ENCODE peak calls at places on chromosomes 4 and X, in eight cellular contexts. A is transverse colon, C is adrenal gland, U is stomach, Y is IMR-90, D is spleen, W is upper lobe of left lung, N is esophagus squamous epithelium. Q is an unnamed sample.
A peak's percentile ranks its signal among the peaks of the same experiment; 100 is the strongest.

GRCh38 chr4:108333353-108333920 is 164.7 kb upstream of the LEF1 start:
- DNase-seq in U (no peak), N (no peak), A (no peak), Y (no peak), D (no peak), C (no peak), W (no peak), Q (no peak)

GRCh38 chr4:25180524-25181131 is 20.4 kb upstream of the SEPSECS start:
- DNase-seq in W (no peak), D (no peak), N (no peak), Y (peak; percentile 46), U (peak; percentile 39), C (no peak), A (peak; percentile 20), Q (no peak)

GRCh38 chrX:19350831-19351447 is 7.2 kb downstream of the PDHA1 start:
- DNase-seq in A (no peak), Y (no peak), N (no peak), U (no peak), C (no peak), D (no peak), W (no peak), Q (no peak)

GRCh38 chr4:15895517-15895916 is 43.0 kb downstream of the FGFBP1 start:
- DNase-seq in U (no peak), N (no peak), Y (no peak), A (no peak), C (no peak), W (no peak), D (no peak), Q (no peak)

GRCh38 chr4:22072240-22072639 is 123.7 kb upstream of the KCNIP4 start:
- DNase-seq in N (no peak), Y (no peak), U (no peak), C (no peak), W (no peak), D (no peak), A (no peak), Q (no peak)

GRCh38 chrX:11553594-11553993 is 112.1 kb downstream of the ARHGAP6 start:
- DNase-seq in N (no peak), D (no peak), A (no peak), Y (no peak), W (no peak), C (no peak), U (no peak), Q (no peak)

GRCh38 chrX:2549874-2550273 is 49.1 kb upstream of the DHRSX start:
- DNase-seq in U (no peak), C (no peak), A (no peak), Y (no peak), W (no peak), D (no peak), N (no peak), Q (no peak)

GRCh38 chr4:124738994-124739393 is 26.5 kb upstream of the ANKRD50 start:
- DNase-seq in W (no peak), A (no peak), D (no peak), N (no peak), U (no peak), Y (no peak), C (no peak), Q (no peak)

GRCh38 chr4:14035076-14035475 is 407.6 kb upstream of the BOD1L1 start:
- DNase-seq in N (no peak), W (no peak), Y (no peak), C (no peak), D (no peak), A (no peak), U (no peak), Q (no peak)

GRCh38 chr4:88731359-88731758 is 33.7 kb upstream of the NAP1L5 start:
- DNase-seq in C (no peak), D (no peak), A (no peak), Y (no peak), W (no peak), N (no peak), U (no peak), Q (no peak)

GRCh38 chrX:15150578-15150977 is 119.3 kb downstream of the ASB9 start:
- DNase-seq in D (no peak), W (no peak), N (no peak), A (no peak), U (no peak), C (no peak), Y (no peak), Q (no peak)

GRCh38 chr4:2036327-2036726 is 22.8 kb upstream of the NAT8L start:
- DNase-seq in N (no peak), C (no peak), A (peak; percentile 80), W (no peak), U (no peak), Y (no peak), D (no peak), Q (no peak)

GRCh38 chrX:151776113-151776790 is 41.7 kb downstream of the CNGA2 start:
- DNase-seq in A (no peak), C (no peak), Y (no peak), D (no peak), W (no peak), N (no peak), U (no peak), Q (no peak)

GRCh38 chr4:187491421-187491820 is 504.1 kb upstream of the ZFP42 start:
- DNase-seq in C (no peak), D (no peak), N (no peak), Y (no peak), A (no peak), W (no peak), U (no peak), Q (no peak)

GRCh38 chr4:72209600-72209999 is 177.8 kb downstream of the NPFFR2 start:
- DNase-seq in A (no peak), W (no peak), C (no peak), D (no peak), U (no peak), Y (no peak), N (no peak), Q (no peak)

GRCh38 chrX:140948827-140949226 is 53.6 kb upstream of the SPANXB1 start:
- DNase-seq in Y (no peak), D (no peak), A (no peak), W (no peak), U (no peak), C (no peak), N (no peak), Q (no peak)

GRCh38 chrX:87299563-87300160 is 217.9 kb upstream of the KLHL4 start:
- DNase-seq in Y (peak; percentile 8), D (no peak), A (no peak), U (no peak), W (no peak), N (no peak), C (no peak), Q (no peak)

GRCh38 chr4:87375719-87376291 is 15.2 kb downstream of the HSD17B11 start:
- DNase-seq in Y (peak; percentile 88), D (no peak), A (no peak), U (peak; percentile 55), N (no peak), W (no peak), C (peak; percentile 53), Q (no peak)

DNA sequence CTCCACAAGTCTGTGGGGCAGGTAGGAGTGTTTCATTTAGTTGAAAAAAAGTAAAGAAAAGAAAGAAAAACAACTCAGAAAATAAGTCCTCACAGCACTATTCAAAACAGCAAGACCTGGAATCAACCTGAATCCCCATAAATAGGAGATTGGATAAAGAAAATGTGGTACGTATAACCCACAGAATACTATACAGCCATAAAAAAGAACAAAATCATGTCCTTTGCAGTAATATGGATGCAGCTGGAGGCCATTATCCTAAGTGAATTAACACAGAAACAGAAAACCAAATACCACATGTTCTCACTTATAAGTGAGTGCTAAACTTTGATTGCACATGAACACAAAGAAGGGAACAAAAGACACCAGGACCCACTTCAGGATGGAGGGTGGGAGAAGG is 71.9 kb downstream of the ARSJ start:
- DNase-seq in W (no peak), N (no peak), D (no peak), A (no peak), Y (no peak), C (no peak), U (no peak), Q (no peak)
- TF ChIP-seq POLR2A in W (no peak), N (no peak), D (no peak), A (no peak), Y (no peak), C (no peak), U (no peak), Q (no peak)

GRCh38 chr4:68310651-68311247 is 39.1 kb downstream of the YTHDC1 start:
- DNase-seq in W (no peak), D (no peak), Y (no peak), U (no peak), N (no peak), A (no peak), C (no peak), Q (no peak)
- TF ChIP-seq POLR2A in W (no peak), D (no peak), Y (no peak), U (no peak), N (no peak), A (no peak), C (no peak), Q (no peak)

DNA sequence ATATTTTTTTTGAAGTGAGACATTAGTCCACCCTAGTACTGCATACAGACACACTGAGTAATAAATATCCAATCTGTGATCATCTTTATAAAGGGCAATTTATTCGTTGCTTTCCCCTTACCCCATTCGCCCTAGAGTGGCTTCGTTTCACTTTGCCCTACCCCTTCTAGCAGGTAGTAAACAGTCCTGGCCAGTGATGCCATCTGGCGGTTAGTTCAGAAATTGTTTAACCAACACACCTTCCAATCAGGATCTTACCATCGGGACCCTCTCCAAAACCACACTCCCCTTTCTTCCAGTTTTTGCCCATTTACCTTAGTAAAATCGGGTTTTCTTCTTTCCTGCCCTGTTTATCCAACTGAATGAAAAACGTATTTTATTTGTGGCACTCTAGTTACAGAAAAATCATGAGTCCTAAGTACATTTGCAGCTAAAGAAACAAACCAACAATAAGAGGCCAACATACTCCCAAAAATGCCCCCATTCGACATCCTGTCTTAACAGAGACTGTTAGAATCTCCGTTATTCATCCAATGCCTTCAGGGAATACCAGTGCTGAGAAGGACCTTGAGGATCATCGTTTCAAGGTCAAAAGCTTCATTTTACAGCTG is 2.2 kb downstream of the PPA2 start:
- DNase-seq in C (peak; percentile 74), N (peak; percentile 23), W (no peak), Y (peak; percentile 79), D (peak; percentile 78), U (peak; percentile 74), A (peak; percentile 78), Q (peak; percentile 33)
- TF ChIP-seq POLR2A in C (no peak), N (no peak), W (no peak), Y (no peak), D (no peak), U (no peak), A (no peak), Q (no peak)

GRCh38 chrX:13646154-13646549 is 6.8 kb upstream of the TCEANC start:
- DNase-seq in U (peak; percentile 71), D (no peak), Y (peak; percentile 65), A (peak; percentile 66), C (peak; percentile 70), W (no peak), N (no peak), Q (no peak)

GRCh38 chrX:13650318-13650717 is 2.6 kb upstream of the TCEANC start:
- DNase-seq in D (no peak), N (no peak), Y (no peak), U (no peak), W (no peak), C (no peak), A (no peak), Q (no peak)

GRCh38 chrX:13645464-13646153 is 7.3 kb upstream of the TCEANC start:
- DNase-seq in W (no peak), Y (no peak), D (no peak), N (no peak), U (no peak), C (no peak), A (no peak), Q (no peak)

GRCh38 chrX:13649823-13650222 is 3.1 kb upstream of the TCEANC start:
- DNase-seq in Y (peak; percentile 73), C (no peak), A (no peak), U (no peak), D (no peak), W (no peak), N (no peak), Q (no peak)

GRCh38 chrX:13647709-13648212 is 5.2 kb upstream of the TCEANC start:
- DNase-seq in D (no peak), N (peak; percentile 9), Y (peak; percentile 89), W (no peak), A (peak; percentile 60), U (peak; percentile 64), C (peak; percentile 94), Q (no peak)
- TF ChIP-seq POLR2A in D (no peak), N (no peak), Y (no peak), W (no peak), A (no peak), U (no peak), C (peak; percentile 40), Q (no peak)